ENCODE peak calls at places on chromosomes 6 and 20, in nine cellular contexts. One of them, this sample, is unnamed.

GRCh38 chr20:46708172-46708860 is 1.1 kb upstream of the SLC2A10 start:
- DNase-seq in ELR: no peak
- DNase-seq in naive thymus-derived CD8-positive, alpha-beta T cell: no peak
- DNase-seq in Calu3: peak
- DNase-seq in hypothalamus: no peak
- DNase-seq in heart left ventricle: no peak
- DNase-seq in RCC 7860: no peak
- DNase-seq in stimulated activated CD4-positive, alpha-beta T cell treated with anti-CD3 and anti-CD28 coated beads, Interleukin-12 subunit alpha, Interleukin-12 subunit beta, amount 100 ng/mL, for 4 hours: no peak
- DNase-seq in GM12891: no peak
- DNase-seq in this sample: no peak

GRCh38 chr6:111823831-111824607 is 49.2 kb downstream of the FYN start:
- DNase-seq in ELR: peak
- DNase-seq in naive thymus-derived CD8-positive, alpha-beta T cell: peak
- DNase-seq in Calu3: no peak
- DNase-seq in hypothalamus: no peak
- DNase-seq in heart left ventricle: no peak
- DNase-seq in RCC 7860: peak
- DNase-seq in stimulated activated CD4-positive, alpha-beta T cell treated with anti-CD3 and anti-CD28 coated beads, Interleukin-12 subunit alpha, Interleukin-12 subunit beta, amount 100 ng/mL, for 4 hours: no peak
- DNase-seq in GM12891: no peak
- DNase-seq in this sample: no peak

GRCh38 chr6:53461041-53461656 is 83.8 kb downstream of the GCLC start:
- DNase-seq in ELR: no peak
- DNase-seq in naive thymus-derived CD8-positive, alpha-beta T cell: no peak
- DNase-seq in Calu3: no peak
- DNase-seq in hypothalamus: no peak
- DNase-seq in heart left ventricle: no peak
- DNase-seq in RCC 7860: no peak
- DNase-seq in stimulated activated CD4-positive, alpha-beta T cell treated with anti-CD3 and anti-CD28 coated beads, Interleukin-12 subunit alpha, Interleukin-12 subunit beta, amount 100 ng/mL, for 4 hours: no peak
- DNase-seq in GM12891: no peak
- DNase-seq in this sample: no peak

GRCh38 chr6:128098000-128098581 is 197.2 kb upstream of the THEMIS start:
- DNase-seq in ELR: peak
- DNase-seq in naive thymus-derived CD8-positive, alpha-beta T cell: no peak
- DNase-seq in Calu3: no peak
- DNase-seq in hypothalamus: no peak
- DNase-seq in heart left ventricle: no peak
- DNase-seq in RCC 7860: no peak
- DNase-seq in stimulated activated CD4-positive, alpha-beta T cell treated with anti-CD3 and anti-CD28 coated beads, Interleukin-12 subunit alpha, Interleukin-12 subunit beta, amount 100 ng/mL, for 4 hours: no peak
- DNase-seq in GM12891: no peak
- DNase-seq in this sample: no peak

GRCh38 chr20:24994186-24994465 is 1.6 kb upstream of the APMAP start:
- DNase-seq in ELR: no peak
- DNase-seq in naive thymus-derived CD8-positive, alpha-beta T cell: no peak
- DNase-seq in Calu3: no peak
- DNase-seq in hypothalamus: no peak
- DNase-seq in heart left ventricle: no peak
- DNase-seq in RCC 7860: no peak
- DNase-seq in stimulated activated CD4-positive, alpha-beta T cell treated with anti-CD3 and anti-CD28 coated beads, Interleukin-12 subunit alpha, Interleukin-12 subunit beta, amount 100 ng/mL, for 4 hours: no peak
- DNase-seq in GM12891: no peak
- DNase-seq in this sample: no peak

GRCh38 chr20:11373391-11373790 is 544.3 kb upstream of the BTBD3 start:
- DNase-seq in ELR: no peak
- DNase-seq in naive thymus-derived CD8-positive, alpha-beta T cell: no peak
- DNase-seq in Calu3: peak
- DNase-seq in hypothalamus: peak
- DNase-seq in heart left ventricle: no peak
- DNase-seq in RCC 7860: no peak
- DNase-seq in stimulated activated CD4-positive, alpha-beta T cell treated with anti-CD3 and anti-CD28 coated beads, Interleukin-12 subunit alpha, Interleukin-12 subunit beta, amount 100 ng/mL, for 4 hours: no peak
- DNase-seq in GM12891: no peak
- DNase-seq in this sample: peak

GRCh38 chr20:13028673-13029072 is 19.9 kb downstream of the SPTLC3 start:
- DNase-seq in ELR: no peak
- DNase-seq in naive thymus-derived CD8-positive, alpha-beta T cell: no peak
- DNase-seq in Calu3: no peak
- DNase-seq in hypothalamus: no peak
- DNase-seq in heart left ventricle: no peak
- DNase-seq in RCC 7860: no peak
- DNase-seq in stimulated activated CD4-positive, alpha-beta T cell treated with anti-CD3 and anti-CD28 coated beads, Interleukin-12 subunit alpha, Interleukin-12 subunit beta, amount 100 ng/mL, for 4 hours: no peak
- DNase-seq in GM12891: no peak
- DNase-seq in this sample: no peak

GRCh38 chr6:132669690-132670291 is 10.8 kb upstream of the TAAR1 start:
- DNase-seq in ELR: peak
- DNase-seq in naive thymus-derived CD8-positive, alpha-beta T cell: peak
- DNase-seq in Calu3: no peak
- DNase-seq in hypothalamus: no peak
- DNase-seq in heart left ventricle: no peak
- DNase-seq in RCC 7860: peak
- DNase-seq in stimulated activated CD4-positive, alpha-beta T cell treated with anti-CD3 and anti-CD28 coated beads, Interleukin-12 subunit alpha, Interleukin-12 subunit beta, amount 100 ng/mL, for 4 hours: no peak
- DNase-seq in GM12891: no peak
- DNase-seq in this sample: peak

GRCh38 chr20:19368351-19368750 is 155.9 kb downstream of the SLC24A3 start:
- DNase-seq in ELR: no peak
- DNase-seq in naive thymus-derived CD8-positive, alpha-beta T cell: no peak
- DNase-seq in Calu3: no peak
- DNase-seq in hypothalamus: peak
- DNase-seq in heart left ventricle: no peak
- DNase-seq in RCC 7860: no peak
- DNase-seq in stimulated activated CD4-positive, alpha-beta T cell treated with anti-CD3 and anti-CD28 coated beads, Interleukin-12 subunit alpha, Interleukin-12 subunit beta, amount 100 ng/mL, for 4 hours: no peak
- DNase-seq in GM12891: no peak
- DNase-seq in this sample: no peak

GRCh38 chr6:170370413-170370812 is 63.9 kb downstream of the FAM120B start:
- DNase-seq in ELR: no peak
- DNase-seq in naive thymus-derived CD8-positive, alpha-beta T cell: no peak
- DNase-seq in Calu3: no peak
- DNase-seq in hypothalamus: no peak
- DNase-seq in heart left ventricle: no peak
- DNase-seq in RCC 7860: no peak
- DNase-seq in stimulated activated CD4-positive, alpha-beta T cell treated with anti-CD3 and anti-CD28 coated beads, Interleukin-12 subunit alpha, Interleukin-12 subunit beta, amount 100 ng/mL, for 4 hours: no peak
- DNase-seq in GM12891: no peak
- DNase-seq in this sample: no peak

GRCh38 chr20:45101333-45101850 is 465 bp upstream of the KCNS1 start:
- DNase-seq in ELR: no peak
- DNase-seq in naive thymus-derived CD8-positive, alpha-beta T cell: no peak
- DNase-seq in Calu3: no peak
- DNase-seq in hypothalamus: no peak
- DNase-seq in heart left ventricle: no peak
- DNase-seq in RCC 7860: no peak
- DNase-seq in stimulated activated CD4-positive, alpha-beta T cell treated with anti-CD3 and anti-CD28 coated beads, Interleukin-12 subunit alpha, Interleukin-12 subunit beta, amount 100 ng/mL, for 4 hours: no peak
- DNase-seq in GM12891: no peak
- DNase-seq in this sample: no peak

GRCh38 chr20:19977373-19977770 is 39.8 kb upstream of the NAA20 start:
- DNase-seq in ELR: peak
- DNase-seq in naive thymus-derived CD8-positive, alpha-beta T cell: no peak
- DNase-seq in Calu3: no peak
- DNase-seq in hypothalamus: no peak
- DNase-seq in heart left ventricle: no peak
- DNase-seq in RCC 7860: peak
- DNase-seq in stimulated activated CD4-positive, alpha-beta T cell treated with anti-CD3 and anti-CD28 coated beads, Interleukin-12 subunit alpha, Interleukin-12 subunit beta, amount 100 ng/mL, for 4 hours: no peak
- DNase-seq in GM12891: no peak
- DNase-seq in this sample: no peak

GRCh38 chr6:55704421-55704820 is 125.4 kb upstream of the HMGCLL1 start:
- DNase-seq in ELR: peak
- DNase-seq in naive thymus-derived CD8-positive, alpha-beta T cell: no peak
- DNase-seq in Calu3: no peak
- DNase-seq in hypothalamus: no peak
- DNase-seq in heart left ventricle: no peak
- DNase-seq in RCC 7860: peak
- DNase-seq in stimulated activated CD4-positive, alpha-beta T cell treated with anti-CD3 and anti-CD28 coated beads, Interleukin-12 subunit alpha, Interleukin-12 subunit beta, amount 100 ng/mL, for 4 hours: no peak
- DNase-seq in GM12891: no peak
- DNase-seq in this sample: peak

GRCh38 chr6:45655630-45656422 is 278.1 kb upstream of the SUPT3H start:
- DNase-seq in ELR: peak
- DNase-seq in naive thymus-derived CD8-positive, alpha-beta T cell: no peak
- DNase-seq in Calu3: no peak
- DNase-seq in hypothalamus: no peak
- DNase-seq in heart left ventricle: no peak
- DNase-seq in RCC 7860: peak
- DNase-seq in stimulated activated CD4-positive, alpha-beta T cell treated with anti-CD3 and anti-CD28 coated beads, Interleukin-12 subunit alpha, Interleukin-12 subunit beta, amount 100 ng/mL, for 4 hours: no peak
- DNase-seq in GM12891: no peak
- DNase-seq in this sample: peak

GRCh38 chr6:44052419-44053011 is 74.7 kb downstream of the MRPL14 start:
- DNase-seq in ELR: peak
- DNase-seq in naive thymus-derived CD8-positive, alpha-beta T cell: no peak
- DNase-seq in Calu3: no peak
- DNase-seq in hypothalamus: no peak
- DNase-seq in heart left ventricle: peak
- DNase-seq in RCC 7860: peak
- DNase-seq in stimulated activated CD4-positive, alpha-beta T cell treated with anti-CD3 and anti-CD28 coated beads, Interleukin-12 subunit alpha, Interleukin-12 subunit beta, amount 100 ng/mL, for 4 hours: no peak
- DNase-seq in GM12891: no peak
- DNase-seq in this sample: no peak

GRCh38 chr6:116251568-116252384 is 2.1 kb downstream of the TSPYL4 start:
- DNase-seq in ELR: peak
- DNase-seq in naive thymus-derived CD8-positive, alpha-beta T cell: no peak
- DNase-seq in Calu3: no peak
- DNase-seq in hypothalamus: no peak
- DNase-seq in heart left ventricle: no peak
- DNase-seq in RCC 7860: no peak
- DNase-seq in stimulated activated CD4-positive, alpha-beta T cell treated with anti-CD3 and anti-CD28 coated beads, Interleukin-12 subunit alpha, Interleukin-12 subunit beta, amount 100 ng/mL, for 4 hours: no peak
- DNase-seq in GM12891: no peak
- DNase-seq in this sample: peak

GRCh38 chr20:53819973-53820451 is 226.4 kb upstream of the ZNF217 start:
- DNase-seq in ELR: no peak
- DNase-seq in naive thymus-derived CD8-positive, alpha-beta T cell: no peak
- DNase-seq in Calu3: no peak
- DNase-seq in hypothalamus: no peak
- DNase-seq in heart left ventricle: no peak
- DNase-seq in RCC 7860: no peak
- DNase-seq in stimulated activated CD4-positive, alpha-beta T cell treated with anti-CD3 and anti-CD28 coated beads, Interleukin-12 subunit alpha, Interleukin-12 subunit beta, amount 100 ng/mL, for 4 hours: no peak
- DNase-seq in GM12891: no peak
- DNase-seq in this sample: no peak

GRCh38 chr20:7980332-7981046 is 39.1 kb downstream of the TMX4 start:
- DNase-seq in ELR: peak
- DNase-seq in naive thymus-derived CD8-positive, alpha-beta T cell: peak
- DNase-seq in Calu3: peak
- DNase-seq in hypothalamus: no peak
- DNase-seq in heart left ventricle: no peak
- DNase-seq in RCC 7860: no peak
- DNase-seq in stimulated activated CD4-positive, alpha-beta T cell treated with anti-CD3 and anti-CD28 coated beads, Interleukin-12 subunit alpha, Interleukin-12 subunit beta, amount 100 ng/mL, for 4 hours: no peak
- DNase-seq in GM12891: peak
- DNase-seq in this sample: peak

GRCh38 chr6:44051516-44051915 is 75.7 kb downstream of the MRPL14 start:
- DNase-seq in ELR: peak
- DNase-seq in naive thymus-derived CD8-positive, alpha-beta T cell: no peak
- DNase-seq in Calu3: peak
- DNase-seq in hypothalamus: no peak
- DNase-seq in heart left ventricle: peak
- DNase-seq in RCC 7860: peak
- DNase-seq in stimulated activated CD4-positive, alpha-beta T cell treated with anti-CD3 and anti-CD28 coated beads, Interleukin-12 subunit alpha, Interleukin-12 subunit beta, amount 100 ng/mL, for 4 hours: no peak
- DNase-seq in GM12891: no peak
- DNase-seq in this sample: no peak

GRCh38 chr6:53233309-53233708 is 84.7 kb upstream of the GCM1 start:
- DNase-seq in ELR: peak
- DNase-seq in naive thymus-derived CD8-positive, alpha-beta T cell: no peak
- DNase-seq in Calu3: no peak
- DNase-seq in hypothalamus: no peak
- DNase-seq in heart left ventricle: no peak
- DNase-seq in RCC 7860: peak
- DNase-seq in stimulated activated CD4-positive, alpha-beta T cell treated with anti-CD3 and anti-CD28 coated beads, Interleukin-12 subunit alpha, Interleukin-12 subunit beta, amount 100 ng/mL, for 4 hours: no peak
- DNase-seq in GM12891: no peak
- DNase-seq in this sample: peak

GRCh38 chr6:13810688-13811446 is 3.5 kb downstream of the MCUR1 start:
- DNase-seq in ELR: no peak
- DNase-seq in naive thymus-derived CD8-positive, alpha-beta T cell: no peak
- DNase-seq in Calu3: no peak
- DNase-seq in hypothalamus: no peak
- DNase-seq in heart left ventricle: no peak
- DNase-seq in RCC 7860: no peak
- DNase-seq in stimulated activated CD4-positive, alpha-beta T cell treated with anti-CD3 and anti-CD28 coated beads, Interleukin-12 subunit alpha, Interleukin-12 subunit beta, amount 100 ng/mL, for 4 hours: no peak
- DNase-seq in GM12891: no peak
- DNase-seq in this sample: no peak

GRCh38 chr6:7590918-7591302 is 912 bp downstream of the SNRNP48 start:
- DNase-seq in ELR: peak
- DNase-seq in naive thymus-derived CD8-positive, alpha-beta T cell: peak
- DNase-seq in Calu3: no peak
- DNase-seq in hypothalamus: no peak
- DNase-seq in heart left ventricle: no peak
- DNase-seq in RCC 7860: no peak
- DNase-seq in stimulated activated CD4-positive, alpha-beta T cell treated with anti-CD3 and anti-CD28 coated beads, Interleukin-12 subunit alpha, Interleukin-12 subunit beta, amount 100 ng/mL, for 4 hours: no peak
- DNase-seq in GM12891: no peak
- DNase-seq in this sample: no peak

GRCh38 chr20:21529863-21530262 is 16.0 kb upstream of the NKX2-2 start:
- DNase-seq in ELR: peak
- DNase-seq in naive thymus-derived CD8-positive, alpha-beta T cell: no peak
- DNase-seq in Calu3: no peak
- DNase-seq in hypothalamus: no peak
- DNase-seq in heart left ventricle: no peak
- DNase-seq in RCC 7860: no peak
- DNase-seq in stimulated activated CD4-positive, alpha-beta T cell treated with anti-CD3 and anti-CD28 coated beads, Interleukin-12 subunit alpha, Interleukin-12 subunit beta, amount 100 ng/mL, for 4 hours: no peak
- DNase-seq in GM12891: no peak
- DNase-seq in this sample: no peak

GRCh38 chr20:45913105-45913504 is 1.1 kb upstream of the PLTP start:
- DNase-seq in ELR: peak
- DNase-seq in naive thymus-derived CD8-positive, alpha-beta T cell: no peak
- DNase-seq in Calu3: no peak
- DNase-seq in hypothalamus: no peak
- DNase-seq in heart left ventricle: no peak
- DNase-seq in RCC 7860: no peak
- DNase-seq in stimulated activated CD4-positive, alpha-beta T cell treated with anti-CD3 and anti-CD28 coated beads, Interleukin-12 subunit alpha, Interleukin-12 subunit beta, amount 100 ng/mL, for 4 hours: no peak
- DNase-seq in GM12891: no peak
- DNase-seq in this sample: no peak

GRCh38 chr6:34917626-34918285 is 28.7 kb downstream of the ANKS1A start:
- DNase-seq in ELR: no peak
- DNase-seq in naive thymus-derived CD8-positive, alpha-beta T cell: no peak
- DNase-seq in Calu3: no peak
- DNase-seq in hypothalamus: no peak
- DNase-seq in heart left ventricle: no peak
- DNase-seq in RCC 7860: no peak
- DNase-seq in stimulated activated CD4-positive, alpha-beta T cell treated with anti-CD3 and anti-CD28 coated beads, Interleukin-12 subunit alpha, Interleukin-12 subunit beta, amount 100 ng/mL, for 4 hours: no peak
- DNase-seq in GM12891: no peak
- DNase-seq in this sample: no peak

GRCh38 chr6:34341481-34341971 is 50.9 kb downstream of the NUDT3 start:
- DNase-seq in ELR: peak
- DNase-seq in naive thymus-derived CD8-positive, alpha-beta T cell: no peak
- DNase-seq in Calu3: no peak
- DNase-seq in hypothalamus: no peak
- DNase-seq in heart left ventricle: no peak
- DNase-seq in RCC 7860: no peak
- DNase-seq in stimulated activated CD4-positive, alpha-beta T cell treated with anti-CD3 and anti-CD28 coated beads, Interleukin-12 subunit alpha, Interleukin-12 subunit beta, amount 100 ng/mL, for 4 hours: no peak
- DNase-seq in GM12891: no peak
- DNase-seq in this sample: peak

GRCh38 chr6:124076336-124077048 is 272.8 kb downstream of the NKAIN2 start:
- DNase-seq in ELR: no peak
- DNase-seq in naive thymus-derived CD8-positive, alpha-beta T cell: no peak
- DNase-seq in Calu3: no peak
- DNase-seq in hypothalamus: no peak
- DNase-seq in heart left ventricle: no peak
- DNase-seq in RCC 7860: no peak
- DNase-seq in stimulated activated CD4-positive, alpha-beta T cell treated with anti-CD3 and anti-CD28 coated beads, Interleukin-12 subunit alpha, Interleukin-12 subunit beta, amount 100 ng/mL, for 4 hours: no peak
- DNase-seq in GM12891: no peak
- DNase-seq in this sample: no peak

GRCh38 chr6:163950159-163950558 is 535.6 kb downstream of the QKI start:
- DNase-seq in ELR: peak
- DNase-seq in naive thymus-derived CD8-positive, alpha-beta T cell: no peak
- DNase-seq in Calu3: no peak
- DNase-seq in hypothalamus: no peak
- DNase-seq in heart left ventricle: no peak
- DNase-seq in RCC 7860: peak
- DNase-seq in stimulated activated CD4-positive, alpha-beta T cell treated with anti-CD3 and anti-CD28 coated beads, Interleukin-12 subunit alpha, Interleukin-12 subunit beta, amount 100 ng/mL, for 4 hours: no peak
- DNase-seq in GM12891: no peak
- DNase-seq in this sample: no peak